ENCODE peak calls at places on chromosomes 12 and 14, in nine cellular contexts. One of them, this sample, is unnamed.

GRCh38 chr12:52848661-52849255 is at the start of gene KRT78:
- DNase-seq in ACHN: no peak
- DNase-seq in lower leg skin: no peak
- DNase-seq in upper lobe of left lung: peak; percentile 52
- DNase-seq in KG1: no peak
- DNase-seq in amniotic stem cell: no peak
- DNase-seq in activated CD4-positive, alpha-beta T cell treated with anti-CD3 and anti-CD28 coated beads, Interleukin-2, amount 50 U/mL, for 1 hour: no peak
- DNase-seq in left kidney: no peak
- DNase-seq in stimulated activated CD4-positive, alpha-beta T cell treated with anti-CD3 and anti-CD28 coated beads, TNF-alpha, amount 100 ng/mL, for 48 hours: no peak
- DNase-seq in this sample: no peak

GRCh38 chr14:68195126-68195525 is 375.5 kb downstream of the RAD51B start:
- DNase-seq in ACHN: no peak
- DNase-seq in lower leg skin: no peak
- DNase-seq in upper lobe of left lung: no peak
- DNase-seq in KG1: no peak
- DNase-seq in amniotic stem cell: no peak
- DNase-seq in activated CD4-positive, alpha-beta T cell treated with anti-CD3 and anti-CD28 coated beads, Interleukin-2, amount 50 U/mL, for 1 hour: no peak
- DNase-seq in left kidney: peak; percentile 91
- DNase-seq in stimulated activated CD4-positive, alpha-beta T cell treated with anti-CD3 and anti-CD28 coated beads, TNF-alpha, amount 100 ng/mL, for 48 hours: no peak
- DNase-seq in this sample: peak; percentile 98

GRCh38 chr14:88695873-88696272 is 96.9 kb downstream of the EML5 start:
- DNase-seq in ACHN: no peak
- DNase-seq in lower leg skin: no peak
- DNase-seq in upper lobe of left lung: no peak
- DNase-seq in KG1: no peak
- DNase-seq in amniotic stem cell: no peak
- DNase-seq in activated CD4-positive, alpha-beta T cell treated with anti-CD3 and anti-CD28 coated beads, Interleukin-2, amount 50 U/mL, for 1 hour: no peak
- DNase-seq in left kidney: no peak
- DNase-seq in stimulated activated CD4-positive, alpha-beta T cell treated with anti-CD3 and anti-CD28 coated beads, TNF-alpha, amount 100 ng/mL, for 48 hours: no peak
- DNase-seq in this sample: no peak

GRCh38 chr12:63095369-63095967 is 55.5 kb downstream of the AVPR1A start:
- DNase-seq in ACHN: no peak
- DNase-seq in lower leg skin: no peak
- DNase-seq in upper lobe of left lung: peak; percentile 17
- DNase-seq in KG1: no peak
- DNase-seq in amniotic stem cell: no peak
- DNase-seq in activated CD4-positive, alpha-beta T cell treated with anti-CD3 and anti-CD28 coated beads, Interleukin-2, amount 50 U/mL, for 1 hour: no peak
- DNase-seq in left kidney: no peak
- DNase-seq in stimulated activated CD4-positive, alpha-beta T cell treated with anti-CD3 and anti-CD28 coated beads, TNF-alpha, amount 100 ng/mL, for 48 hours: no peak
- DNase-seq in this sample: no peak

GRCh38 chr12:108298761-108299275 is 40.3 kb downstream of the CMKLR1 start:
- DNase-seq in ACHN: no peak
- DNase-seq in lower leg skin: no peak
- DNase-seq in upper lobe of left lung: no peak
- DNase-seq in KG1: no peak
- DNase-seq in amniotic stem cell: no peak
- DNase-seq in activated CD4-positive, alpha-beta T cell treated with anti-CD3 and anti-CD28 coated beads, Interleukin-2, amount 50 U/mL, for 1 hour: no peak
- DNase-seq in left kidney: no peak
- DNase-seq in stimulated activated CD4-positive, alpha-beta T cell treated with anti-CD3 and anti-CD28 coated beads, TNF-alpha, amount 100 ng/mL, for 48 hours: no peak
- DNase-seq in this sample: no peak

GRCh38 chr12:32917094-32917611 is 20.6 kb upstream of the PKP2 start:
- DNase-seq in ACHN: no peak
- DNase-seq in lower leg skin: peak; percentile 28
- DNase-seq in upper lobe of left lung: no peak
- DNase-seq in KG1: no peak
- DNase-seq in amniotic stem cell: no peak
- DNase-seq in activated CD4-positive, alpha-beta T cell treated with anti-CD3 and anti-CD28 coated beads, Interleukin-2, amount 50 U/mL, for 1 hour: no peak
- DNase-seq in left kidney: peak; percentile 18
- DNase-seq in stimulated activated CD4-positive, alpha-beta T cell treated with anti-CD3 and anti-CD28 coated beads, TNF-alpha, amount 100 ng/mL, for 48 hours: no peak
- DNase-seq in this sample: no peak

GRCh38 chr12:15171015-15171646 is 50.1 kb downstream of the RERG start:
- DNase-seq in ACHN: peak; percentile 34
- DNase-seq in lower leg skin: no peak
- DNase-seq in upper lobe of left lung: no peak
- DNase-seq in KG1: no peak
- DNase-seq in amniotic stem cell: no peak
- DNase-seq in activated CD4-positive, alpha-beta T cell treated with anti-CD3 and anti-CD28 coated beads, Interleukin-2, amount 50 U/mL, for 1 hour: no peak
- DNase-seq in left kidney: peak; percentile 23
- DNase-seq in stimulated activated CD4-positive, alpha-beta T cell treated with anti-CD3 and anti-CD28 coated beads, TNF-alpha, amount 100 ng/mL, for 48 hours: no peak
- DNase-seq in this sample: peak; percentile 3

GRCh38 chr14:105126126-105126969 is 42.2 kb downstream of the JAG2 start:
- DNase-seq in ACHN: no peak
- DNase-seq in lower leg skin: no peak
- DNase-seq in upper lobe of left lung: peak; percentile 52
- DNase-seq in KG1: no peak
- DNase-seq in amniotic stem cell: no peak
- DNase-seq in activated CD4-positive, alpha-beta T cell treated with anti-CD3 and anti-CD28 coated beads, Interleukin-2, amount 50 U/mL, for 1 hour: no peak
- DNase-seq in left kidney: no peak
- DNase-seq in stimulated activated CD4-positive, alpha-beta T cell treated with anti-CD3 and anti-CD28 coated beads, TNF-alpha, amount 100 ng/mL, for 48 hours: no peak
- DNase-seq in this sample: no peak

GRCh38 chr14:69612014-69612758 is 790 bp downstream of the SUSD6 start:
- DNase-seq in ACHN: peak; percentile 43
- DNase-seq in lower leg skin: no peak
- DNase-seq in upper lobe of left lung: no peak
- DNase-seq in KG1: no peak
- DNase-seq in amniotic stem cell: no peak
- DNase-seq in activated CD4-positive, alpha-beta T cell treated with anti-CD3 and anti-CD28 coated beads, Interleukin-2, amount 50 U/mL, for 1 hour: peak; percentile 34
- DNase-seq in left kidney: peak; percentile 70
- DNase-seq in stimulated activated CD4-positive, alpha-beta T cell treated with anti-CD3 and anti-CD28 coated beads, TNF-alpha, amount 100 ng/mL, for 48 hours: no peak
- DNase-seq in this sample: peak; percentile 79

GRCh38 chr12:2540535-2540941 is 254.2 kb upstream of the FKBP4 start:
- DNase-seq in ACHN: no peak
- DNase-seq in lower leg skin: no peak
- DNase-seq in upper lobe of left lung: no peak
- DNase-seq in KG1: no peak
- DNase-seq in amniotic stem cell: no peak
- DNase-seq in activated CD4-positive, alpha-beta T cell treated with anti-CD3 and anti-CD28 coated beads, Interleukin-2, amount 50 U/mL, for 1 hour: no peak
- DNase-seq in left kidney: no peak
- DNase-seq in stimulated activated CD4-positive, alpha-beta T cell treated with anti-CD3 and anti-CD28 coated beads, TNF-alpha, amount 100 ng/mL, for 48 hours: no peak
- DNase-seq in this sample: no peak

GRCh38 chr12:39372929-39373328 is 70.0 kb downstream of the KIF21A start:
- DNase-seq in ACHN: peak; percentile 34
- DNase-seq in lower leg skin: no peak
- DNase-seq in upper lobe of left lung: no peak
- DNase-seq in KG1: no peak
- DNase-seq in amniotic stem cell: no peak
- DNase-seq in activated CD4-positive, alpha-beta T cell treated with anti-CD3 and anti-CD28 coated beads, Interleukin-2, amount 50 U/mL, for 1 hour: no peak
- DNase-seq in left kidney: no peak
- DNase-seq in stimulated activated CD4-positive, alpha-beta T cell treated with anti-CD3 and anti-CD28 coated beads, TNF-alpha, amount 100 ng/mL, for 48 hours: no peak
- DNase-seq in this sample: peak; percentile 3

GRCh38 chr14:105203057-105203494 is 22.0 kb upstream of the NUDT14 start:
- DNase-seq in ACHN: peak; percentile 60
- DNase-seq in lower leg skin: peak; percentile 66
- DNase-seq in upper lobe of left lung: peak; percentile 97
- DNase-seq in KG1: peak; percentile 69
- DNase-seq in amniotic stem cell: peak; percentile 42
- DNase-seq in activated CD4-positive, alpha-beta T cell treated with anti-CD3 and anti-CD28 coated beads, Interleukin-2, amount 50 U/mL, for 1 hour: peak; percentile 60
- DNase-seq in left kidney: peak; percentile 86
- DNase-seq in stimulated activated CD4-positive, alpha-beta T cell treated with anti-CD3 and anti-CD28 coated beads, TNF-alpha, amount 100 ng/mL, for 48 hours: peak; percentile 24
- DNase-seq in this sample: peak; percentile 65

GRCh38 chr12:68290126-68290525 is 36.7 kb upstream of the IL22 start:
- DNase-seq in ACHN: no peak
- DNase-seq in lower leg skin: no peak
- DNase-seq in upper lobe of left lung: no peak
- DNase-seq in KG1: no peak
- DNase-seq in amniotic stem cell: no peak
- DNase-seq in activated CD4-positive, alpha-beta T cell treated with anti-CD3 and anti-CD28 coated beads, Interleukin-2, amount 50 U/mL, for 1 hour: peak; percentile 2
- DNase-seq in left kidney: no peak
- DNase-seq in stimulated activated CD4-positive, alpha-beta T cell treated with anti-CD3 and anti-CD28 coated beads, TNF-alpha, amount 100 ng/mL, for 48 hours: peak; percentile 9
- DNase-seq in this sample: no peak

This sample was measured in NCI-H69.